ENCODE peak calls at places on chromosomes 5 and 9, in four cellular contexts. F is upper lobe of left lung, B is A549, I is OCI-LY7. J is an unnamed sample.

GRCh38 chr5:3348576-3349535 is 246.8 kb upstream of the IRX1 start:
- DNase-seq in F (no peak), B (no peak), I (no peak), J (peak)

GRCh38 chr5:93158841-93159240 is 422.2 kb downstream of the NR2F1-AS1 start:
- DNase-seq in F (peak), B (no peak), I (no peak), J (no peak)

GRCh38 chr5:36152324-36153298 is 700 bp downstream of the SKP2 start:
- DNase-seq in F (no peak), B (peak), I (peak), J (no peak)

GRCh38 chr9:127915801-127916664 is 808 bp downstream of the ST6GALNAC4 start:
- DNase-seq in F (no peak), B (no peak), I (peak), J (no peak)

GRCh38 chr5:3778000-3778570 is 182.5 kb downstream of the IRX1 start:
- DNase-seq in F (no peak), B (no peak), I (no peak), J (no peak)

GRCh38 chr5:5953641-5954040 is 424.7 kb downstream of the MED10 start:
- DNase-seq in F (no peak), B (no peak), I (no peak), J (no peak)

GRCh38 chr5:166961028-166961427 is 1330.4 kb upstream of the WWC1 start:
- DNase-seq in F (no peak), B (no peak), I (no peak), J (no peak)

GRCh38 chr9:87816041-87816440 is 66.6 kb upstream of the SPATA31E1 start:
- DNase-seq in F (no peak), B (no peak), I (no peak), J (no peak)

GRCh38 chr5:157004893-157005551 is 42.0 kb upstream of the TIMD4 start:
- DNase-seq in F (no peak), B (no peak), I (no peak), J (no peak)

GRCh38 chr5:100776244-100776643 is 126.8 kb downstream of the ST8SIA4 start:
- DNase-seq in F (no peak), B (no peak), I (no peak), J (no peak)

GRCh38 chr9:100309992-100310391 is 42.8 kb downstream of the TEX10 start:
- DNase-seq in F (no peak), B (no peak), I (no peak), J (no peak)

GRCh38 chr5:138528208-138528607 is 14.8 kb downstream of the ETF1 start:
- DNase-seq in F (no peak), B (no peak), I (no peak), J (no peak)

GRCh38 chr5:16616536-16617271 is at the start of gene RETREG1:
- DNase-seq in F (peak), B (peak), I (peak), J (peak)

GRCh38 chr9:107251756-107252322 is 31.2 kb upstream of the RAD23B start:
- DNase-seq in F (no peak), B (no peak), I (no peak), J (no peak)

GRCh38 chr5:74787424-74787823 is 20.4 kb downstream of the NSA2 start:
- DNase-seq in F (no peak), B (no peak), I (no peak), J (no peak)

GRCh38 chr5:150636391-150637244 is 3.8 kb upstream of the SYNPO start:
- DNase-seq in F (no peak), B (no peak), I (no peak), J (peak)

GRCh38 chr5:155455791-155456514 is 442.4 kb downstream of the KIF4B start:
- DNase-seq in F (no peak), B (no peak), I (no peak), J (no peak)

GRCh38 chr9:113154471-113154870 is 3.7 kb downstream of the SLC31A2 start:
- DNase-seq in F (no peak), B (no peak), I (no peak), J (no peak)

GRCh38 chr9:81499021-81499454 is 190.3 kb downstream of the TLE1 start:
- DNase-seq in F (no peak), B (no peak), I (no peak), J (peak)
- H3K27ac ChIP-seq in F (no peak), B (peak), I (no peak), J (peak)

GRCh38 chr9:124296094-124296493 is 38.3 kb downstream of the NEK6 start:
- DNase-seq in F (no peak), B (no peak), I (no peak), J (no peak)

GRCh38 chr9:124295097-124295794 is 37.5 kb downstream of the NEK6 start:
- DNase-seq in F (no peak), B (no peak), I (no peak), J (no peak)

GRCh38 chr9:124297915-124298645 is 40.3 kb downstream of the NEK6 start:
- DNase-seq in F (peak), B (no peak), I (no peak), J (no peak)

GRCh38 chr9:124297553-124297905 is 39.8 kb downstream of the NEK6 start:
- DNase-seq in F (peak), B (peak), I (no peak), J (peak)

DNA sequence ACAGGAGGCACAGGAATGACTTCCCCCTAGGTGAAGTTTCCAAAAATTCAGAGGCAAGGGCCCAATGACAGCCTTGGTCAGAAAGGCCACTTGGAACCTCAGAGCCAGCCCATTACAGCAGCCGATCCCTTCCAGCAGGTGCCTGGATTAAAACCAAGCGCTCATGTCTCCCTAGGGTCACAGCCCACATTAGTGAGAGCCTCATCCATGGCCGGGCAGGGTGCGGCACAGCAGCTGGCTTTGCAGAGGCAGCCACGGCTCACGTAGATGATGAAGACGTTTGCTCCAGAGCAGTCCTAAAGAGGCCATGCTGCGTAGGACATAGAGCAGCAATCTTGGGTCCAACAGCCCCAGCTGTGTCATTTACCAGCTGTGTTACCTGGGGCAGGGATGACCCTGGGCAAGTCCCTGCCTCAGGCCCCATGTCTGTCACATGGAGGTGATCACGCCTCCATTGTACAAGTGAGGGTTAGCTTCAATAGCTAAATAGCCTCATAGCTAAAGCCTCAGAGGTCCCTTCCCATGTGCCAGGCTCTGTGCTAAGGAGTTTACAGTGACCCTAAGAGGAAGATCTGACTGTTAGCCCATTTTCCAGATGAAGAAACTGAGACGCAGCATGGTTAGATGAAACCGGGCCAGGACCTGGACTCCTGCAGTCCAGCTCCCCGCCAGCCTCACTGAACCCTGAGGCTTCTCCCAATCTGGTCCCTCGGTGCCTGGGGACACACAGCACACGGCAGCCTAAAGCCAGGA is 39.2 kb downstream of the NEK6 start:
- DNase-seq in F (no peak), B (no peak), I (no peak), J (no peak)
- H3K27ac ChIP-seq in F (peak), B (peak), I (no peak), J (peak)

GRCh38 chr5:149408252-149409099 is 29.4 kb upstream of the IL17B start:
- DNase-seq in F (no peak), B (no peak), I (no peak), J (no peak)

GRCh38 chr5:149407331-149408251 is 28.5 kb upstream of the IL17B start:
- DNase-seq in F (no peak), B (no peak), I (no peak), J (peak)

GRCh38 chr5:149405550-149406202 is 26.6 kb upstream of the IL17B start:
- DNase-seq in F (peak), B (no peak), I (no peak), J (peak)

GRCh38 chr5:149406203-149406978 is 27.3 kb upstream of the IL17B start:
- DNase-seq in F (peak), B (no peak), I (no peak), J (peak)

GRCh38 chr5:149406979-149407306 is 27.9 kb upstream of the IL17B start:
- DNase-seq in F (no peak), B (no peak), I (no peak), J (no peak)
- H3K27ac ChIP-seq in F (peak), B (no peak), I (no peak), J (peak)

GRCh38 chr9:92971121-92971520 is 23.8 kb downstream of the FGD3 start:
- DNase-seq in F (no peak), B (no peak), I (no peak), J (peak)

GRCh38 chr9:92970467-92970923 is 23.2 kb downstream of the FGD3 start:
- DNase-seq in F (no peak), B (no peak), I (no peak), J (no peak)

GRCh38 chr9:92971776-92972175 is 24.5 kb downstream of the FGD3 start:
- DNase-seq in F (no peak), B (no peak), I (no peak), J (peak)

GRCh38 chr9:92968081-92968480 is 20.8 kb downstream of the FGD3 start:
- DNase-seq in F (no peak), B (no peak), I (no peak), J (peak)

GRCh38 chr9:92969516-92970466 is 22.5 kb downstream of the FGD3 start:
- DNase-seq in F (peak), B (no peak), I (no peak), J (no peak)
- H3K27ac ChIP-seq in F (peak), B (no peak), I (no peak), J (peak)

GRCh38 chr5:81234801-81235200 is 1.7 kb downstream of the CKMT2 start:
- DNase-seq in F (no peak), B (no peak), I (peak), J (no peak)

GRCh38 chr5:81233080-81233634 is at the start of gene CKMT2:
- DNase-seq in F (peak), B (no peak), I (no peak), J (peak)

GRCh38 chr5:81234299-81234698 is 1.2 kb downstream of the CKMT2 start:
- DNase-seq in F (no peak), B (no peak), I (no peak), J (no peak)

GRCh38 chr5:81232449-81233079 is 558 bp upstream of the CKMT2 start:
- DNase-seq in F (peak), B (no peak), I (no peak), J (no peak)

GRCh38 chr5:81235287-81236072 is 2.4 kb downstream of the CKMT2 start:
- DNase-seq in F (no peak), B (no peak), I (no peak), J (no peak)
- H3K27ac ChIP-seq in F (no peak), B (no peak), I (no peak), J (no peak)

DNA sequence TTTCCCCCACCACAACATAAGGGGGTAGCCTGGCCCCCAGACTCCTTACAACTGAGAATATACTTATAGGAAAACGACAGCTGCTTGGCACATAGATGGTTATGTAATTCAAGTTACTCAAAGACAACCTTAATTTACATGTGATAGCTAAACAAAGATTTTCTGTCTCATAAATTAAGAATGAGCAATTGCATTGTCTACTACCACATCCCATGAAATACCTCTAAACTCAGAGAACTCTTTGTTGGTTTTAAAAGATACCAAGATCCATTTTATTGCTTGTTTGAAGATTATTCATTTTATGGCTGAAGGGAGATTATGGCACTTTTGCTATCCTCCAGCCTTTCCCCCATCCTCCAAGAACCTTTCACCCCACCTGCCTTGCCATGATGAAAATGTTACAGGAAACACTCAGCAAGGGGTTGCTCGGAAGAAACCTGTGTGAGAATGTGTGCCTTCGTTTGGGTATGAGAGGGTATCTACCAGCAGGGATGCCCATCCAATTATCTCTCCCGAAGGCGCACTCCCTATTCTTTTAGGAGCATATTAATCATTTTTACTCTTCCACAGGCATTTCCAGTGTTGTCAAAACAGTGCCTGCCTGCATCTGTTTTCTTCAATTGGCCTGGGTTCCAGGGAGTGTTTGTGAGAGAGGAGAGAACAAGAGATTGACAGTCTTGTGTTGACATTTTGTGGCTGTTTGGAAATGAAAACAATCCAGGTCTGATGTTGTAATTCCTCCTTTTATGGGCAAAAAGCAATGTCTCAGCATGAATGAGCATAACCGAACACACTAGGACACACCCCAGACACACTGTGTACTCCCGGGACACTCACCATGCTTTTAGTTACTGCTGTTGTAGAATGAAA is 208.0 kb upstream of the ANKRD55 start:
- DNase-seq in F (no peak), B (peak), I (no peak), J (no peak)
- H3K27ac ChIP-seq in F (peak), B (peak), I (no peak), J (peak)

GRCh38 chr5:39190311-39191102 is 28.9 kb downstream of the FYB1 start:
- DNase-seq in F (no peak), B (no peak), I (no peak), J (no peak)
- H3K27ac ChIP-seq in F (no peak), B (peak), I (no peak), J (no peak)

GRCh38 chr5:122350496-122350895 is 38.5 kb downstream of the SNCAIP start:
- DNase-seq in F (no peak), B (no peak), I (no peak), J (no peak)
- H3K27ac ChIP-seq in F (no peak), B (no peak), I (no peak), J (no peak)

J was measured in breast epithelium.